ENCODE peak calls at places on chromosomes 6 and 20, in ten cellular contexts. H is endothelial cell of umbilical vein, P is heart left ventricle, Y is IMR-90, D is tibial nerve, S is upper lobe of left lung, E is breast epithelium, I is K562, W is transverse colon, C is adrenal gland. R is an unnamed sample.
A peak's percentile ranks its signal among the peaks of the same experiment; 100 is the strongest.

GRCh38 chr20:51516855-51517254 is 25.7 kb downstream of the NFATC2 start:
- DNase-seq in H (no peak), P (no peak), Y (no peak), D (no peak), S (no peak), E (no peak), I (no peak), W (no peak), C (no peak), R (no peak)

GRCh38 chr6:124977067-124977908 is 15.1 kb downstream of the RNF217 start:
- DNase-seq in H (no peak), P (no peak), Y (peak; percentile 68), D (no peak), S (no peak), E (no peak), I (peak; percentile 28), W (no peak), C (no peak), R (no peak)

GRCh38 chr6:36314221-36315014 is 22.3 kb downstream of the BNIP5 start:
- DNase-seq in H (no peak), P (no peak), Y (no peak), D (no peak), S (no peak), E (no peak), I (no peak), W (no peak), C (no peak), R (no peak)

GRCh38 chr6:113352831-113353230 is 504.3 kb upstream of the MARCKS start:
- DNase-seq in H (no peak), P (no peak), Y (no peak), D (no peak), S (no peak), E (no peak), I (no peak), W (peak; percentile 29), C (no peak), R (no peak)

GRCh38 chr6:142856607-142856856 is 88.4 kb downstream of the HIVEP2 start:
- DNase-seq in H (no peak), P (no peak), Y (no peak), D (no peak), S (no peak), E (no peak), I (no peak), W (no peak), C (no peak), R (no peak)

GRCh38 chr6:37804676-37805075 is 14.9 kb upstream of the ZFAND3 start:
- DNase-seq in H (no peak), P (no peak), Y (no peak), D (no peak), S (no peak), E (no peak), I (no peak), W (no peak), C (no peak), R (no peak)

GRCh38 chr6:155121699-155122098 is 126.6 kb downstream of the TIAM2 start:
- DNase-seq in H (no peak), P (no peak), Y (no peak), D (no peak), S (no peak), E (no peak), I (no peak), W (no peak), C (no peak), R (peak; percentile 23)

GRCh38 chr6:154686162-154686561 is 47.1 kb upstream of the SCAF8 start:
- DNase-seq in H (no peak), P (no peak), Y (no peak), D (no peak), S (no peak), E (no peak), I (no peak), W (no peak), C (no peak), R (no peak)

GRCh38 chr20:21105429-21106170 is 558 bp downstream of the LINC00237 start:
- DNase-seq in H (no peak), P (no peak), Y (no peak), D (no peak), S (no peak), E (no peak), I (no peak), W (no peak), C (no peak), R (no peak)

GRCh38 chr20:59729476-59729875 is 125.1 kb downstream of the PHACTR3 start:
- DNase-seq in H (no peak), P (no peak), Y (no peak), D (no peak), S (no peak), E (no peak), I (no peak), W (no peak), C (no peak), R (no peak)
- H3K27me3 ChIP-seq in H (no peaks in the 10 kb centered on the region), P (peaks cover 86% of the 10 kb centered on the region), Y (no peaks in the 10 kb centered on the region), D (no peaks in the 10 kb centered on the region), S (no peaks in the 10 kb centered on the region), E (peaks cover 38% of the 10 kb centered on the region), I (peaks cover 17% of the 10 kb centered on the region), W (no peaks in the 10 kb centered on the region), C (peaks cover 3% of the 10 kb centered on the region), R (no peaks in the 10 kb centered on the region)

DNA sequence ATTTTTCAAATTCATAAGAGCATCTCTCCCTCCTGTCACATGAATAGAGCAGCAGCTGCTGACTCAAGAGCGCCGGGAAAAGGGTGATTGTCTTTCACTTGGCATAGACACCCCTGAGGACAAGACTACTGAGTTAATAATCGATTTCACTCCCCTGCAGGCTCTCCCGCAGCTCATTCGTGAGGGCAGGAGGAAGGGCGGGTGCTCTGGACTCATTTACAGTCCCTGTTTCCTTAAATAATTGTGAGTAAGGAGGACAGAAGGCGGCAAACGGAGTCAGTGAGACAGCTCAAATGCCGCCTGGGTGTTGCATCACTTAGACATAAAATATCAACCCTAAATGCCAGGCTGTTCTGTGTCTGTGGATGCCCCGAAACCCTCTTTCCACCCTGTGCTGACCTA is 21.5 kb downstream of the CFAP61 start:
- DNase-seq in H (no peak), P (no peak), Y (no peak), D (no peak), S (no peak), E (no peak), I (no peak), W (no peak), C (no peak), R (no peak)
- TF ChIP-seq POLR2A in H (no peak), P (no peak), Y (no peak), D (no peak), S (no peak), E (no peak), I (no peak), W (no peak), C (no peak), R (no peak)

GRCh38 chr6:56693246-56693607 is 50.5 kb upstream of the DST start:
- DNase-seq in H (no peak), P (peak; percentile 91), Y (peak; percentile 87), D (peak; percentile 77), S (peak; percentile 48), E (peak; percentile 77), I (no peak), W (peak; percentile 88), C (peak; percentile 73), R (peak; percentile 64)
- H3K27me3 ChIP-seq in H (no peaks in the 10 kb centered on the region), P (no peaks in the 10 kb centered on the region), Y (no peaks in the 10 kb centered on the region), D (no peaks in the 10 kb centered on the region), S (no peaks in the 10 kb centered on the region), E (no peaks in the 10 kb centered on the region), I (no peaks in the 10 kb centered on the region), W (no peaks in the 10 kb centered on the region), C (no peaks in the 10 kb centered on the region), R (no peaks in the 10 kb centered on the region)

GRCh38 chr6:17986656-17987575 is 519 bp downstream of the KIF13A start:
- DNase-seq in H (peak; percentile 71), P (peak; percentile 83), Y (peak; percentile 39), D (peak; percentile 40), S (peak; percentile 86), E (peak; percentile 61), I (peak; percentile 60), W (peak; percentile 63), C (peak; percentile 76), R (peak; percentile 53)
- TF ChIP-seq POLR2A in H (no peak), P (peak; percentile 31), Y (no peak), D (peak; percentile 28), S (peak; percentile 61), E (no peak), I (peak; percentile 23), W (peak; percentile 20), C (peak; percentile 13), R (no peak)